ENCODE peak calls at places on chromosome 11, in six cellular contexts. U is CD4-positive, alpha-beta T cell; J is naive thymus-derived CD4-positive, alpha-beta T cell; N is naive B cell; O is left lobe of liver; I is natural killer cell. F is an unnamed sample.

GRCh38 chr11:65486570-65487466 is 12.0 kb upstream of the MALAT1 start:
- ATAC-seq in N (no peak), U (no peak), O (no peak), J (no peak), I (no peak), F (no peak)

GRCh38 chr11:809287-810039 is at the start of gene RPLP2:
- ATAC-seq in O (peak; percentile 85), N (peak; percentile 83), J (peak; percentile 90), U (peak; percentile 82), I (peak; percentile 93), F (peak; percentile 93)

GRCh38 chr11:34139346-34139745 is 33.9 kb downstream of the NAT10 start:
- ATAC-seq in N (no peak), O (no peak), I (no peak), J (no peak), U (no peak), F (no peak)

GRCh38 chr11:17544181-17544622 is at the start of gene USH1C:
- ATAC-seq in O (peak; percentile 63), I (no peak), U (peak; percentile 41), J (no peak), N (no peak), F (no peak)

GRCh38 chr11:116732740-116733385 is 39.9 kb downstream of the BUD13 start:
- ATAC-seq in N (peak; percentile 50), I (peak; percentile 82), J (peak; percentile 91), U (peak; percentile 95), O (peak; percentile 89), F (peak; percentile 78)

GRCh38 chr11:95388086-95388485 is 157.1 kb upstream of the SESN3 start:
- ATAC-seq in J (no peak), O (peak; percentile 73), U (no peak), I (no peak), N (no peak), F (no peak)

GRCh38 chr11:11016123-11016522 is 158.3 kb upstream of the ZBED5 start:
- ATAC-seq in O (no peak), U (no peak), I (no peak), J (no peak), N (no peak), F (no peak)

GRCh38 chr11:36249271-36249670 is 40.0 kb downstream of the COMMD9 start:
- ATAC-seq in I (no peak), J (no peak), N (no peak), O (peak; percentile 64), U (no peak), F (no peak)

GRCh38 chr11:114346709-114347141 is 50.5 kb downstream of the NNMT start:
- ATAC-seq in J (no peak), I (no peak), O (no peak), U (no peak), N (no peak), F (no peak)

GRCh38 chr11:29006668-29007067 is 898.5 kb downstream of the METTL15 start:
- ATAC-seq in J (no peak), I (no peak), N (no peak), O (no peak), U (no peak), F (no peak)

GRCh38 chr11:23112987-23113886 is 253.0 kb upstream of the CCDC179 start:
- ATAC-seq in J (no peak), O (peak; percentile 90), N (no peak), I (peak; percentile 37), U (no peak), F (peak; percentile 34)

GRCh38 chr11:14078941-14079522 is 116.5 kb downstream of the SPON1 start:
- ATAC-seq in I (no peak), U (peak; percentile 50), J (peak; percentile 63), N (peak; percentile 72), O (no peak), F (no peak)

GRCh38 chr11:28464252-28464867 is 356.2 kb downstream of the METTL15 start:
- ATAC-seq in I (no peak), N (no peak), U (no peak), J (no peak), O (no peak), F (peak; percentile 57)

GRCh38 chr11:82832983-82833382 is 67.2 kb downstream of the PRCP start:
- ATAC-seq in N (no peak), I (no peak), U (no peak), O (no peak), J (no peak), F (no peak)

GRCh38 chr11:85717360-85717927 is 31.4 kb upstream of the CCDC89 start:
- ATAC-seq in I (no peak), N (no peak), J (no peak), U (no peak), O (no peak), F (no peak)

GRCh38 chr11:59660621-59661020 is 8.2 kb downstream of the PATL1 start:
- ATAC-seq in U (no peak), J (peak; percentile 50), O (peak; percentile 24), I (no peak), N (peak; percentile 85), F (no peak)

GRCh38 chr11:44746894-44747293 is 20.1 kb downstream of the TSPAN18 start:
- ATAC-seq in N (no peak), O (no peak), U (no peak), I (no peak), J (no peak), F (no peak)

GRCh38 chr11:18280438-18281046 is 14.5 kb downstream of the SAA1 start:
- ATAC-seq in I (peak; percentile 17), N (peak; percentile 83), O (no peak), U (no peak), J (peak; percentile 53), F (peak; percentile 91)

GRCh38 chr11:116576523-116576922 is 196.3 kb downstream of the BUD13 start:
- ATAC-seq in O (no peak), N (no peak), I (no peak), J (no peak), U (no peak), F (no peak)

GRCh38 chr11:117633976-117634755 is 162.8 kb downstream of the DSCAML1 start:
- ATAC-seq in O (no peak), J (no peak), I (no peak), U (no peak), N (no peak), F (no peak)

GRCh38 chr11:79212711-79213110 is 228.1 kb downstream of the TENM4 start:
- ATAC-seq in N (no peak), J (no peak), O (no peak), U (no peak), I (no peak), F (no peak)

GRCh38 chr11:28090052-28090749 is 17.8 kb downstream of the KIF18A start:
- ATAC-seq in U (no peak), O (no peak), J (no peak), N (no peak), I (no peak), F (no peak)

GRCh38 chr11:26584818-26585217 is 12.8 kb upstream of the MUC15 start:
- ATAC-seq in I (no peak), N (no peak), U (no peak), O (no peak), J (no peak), F (no peak)

GRCh38 chr11:66373261-66373660 is 1.7 kb upstream of the SLC29A2 start:
- ATAC-seq in I (no peak), N (no peak), O (no peak), J (no peak), U (no peak), F (no peak)

GRCh38 chr11:92269021-92269420 is 44.4 kb downstream of the FAT3 start:
- ATAC-seq in U (no peak), O (no peak), I (no peak), J (no peak), N (no peak), F (no peak)

GRCh38 chr11:65403607-65404121 is 17.2 kb downstream of the FRMD8 start:
- ATAC-seq in I (peak; percentile 68), O (peak; percentile 16), U (no peak), N (peak; percentile 78), J (peak; percentile 70), F (peak; percentile 83)

GRCh38 chr11:118696673-118697226 is 17.3 kb upstream of the TREH start:
- ATAC-seq in I (no peak), N (no peak), O (no peak), J (no peak), U (no peak), F (no peak)

GRCh38 chr11:2792376-2793250 is 92.8 kb upstream of the KCNQ1OT1 start:
- ATAC-seq in J (no peak), U (no peak), O (no peak), I (no peak), N (no peak), F (no peak)

GRCh38 chr11:16795146-16795545 is 56.7 kb downstream of the C11orf58 start:
- ATAC-seq in O (no peak), I (no peak), U (no peak), N (no peak), J (peak; percentile 63), F (no peak)

GRCh38 chr11:925158-925495 is 543 bp upstream of the AP2A2 start:
- ATAC-seq in I (no peak), J (no peak), N (no peak), O (peak; percentile 3), U (no peak), F (peak; percentile 21)

GRCh38 chr11:35418282-35418846 is 994 bp downstream of the SLC1A2 start:
- ATAC-seq in O (no peak), N (no peak), U (no peak), J (no peak), I (no peak), F (no peak)

GRCh38 chr11:125192194-125192593 is 27.6 kb downstream of the PKNOX2 start:
- ATAC-seq in J (no peak), U (no peak), I (no peak), O (peak; percentile 37), N (no peak), F (no peak)

GRCh38 chr11:124865181-124865901 is at the start of gene ROBO3:
- ATAC-seq in O (no peak), U (no peak), J (no peak), I (no peak), N (no peak), F (no peak)

GRCh38 chr11:70579376-70579955 is 181.1 kb downstream of the CTTN start:
- ATAC-seq in N (no peak), O (no peak), I (no peak), U (no peak), J (no peak), F (no peak)

GRCh38 chr11:67639438-67639859 is at the start of gene TBX10:
- ATAC-seq in U (no peak), N (no peak), I (no peak), J (no peak), O (no peak), F (no peak)

GRCh38 chr11:116648229-116649174 is 124.3 kb downstream of the BUD13 start:
- ATAC-seq in I (no peak), O (peak; percentile 28), N (no peak), U (no peak), J (no peak), F (no peak)